ENCODE peak calls at places on chromosomes 7 and 10, in ten cellular contexts. One of them, this sample, is unnamed.

GRCh38 chr7:81210092-81211064 is 291.5 kb upstream of the SEMA3C start:
- DNase-seq in K562: no peak
- DNase-seq in adrenal gland: no peak
- DNase-seq in upper lobe of right lung: no peak
- DNase-seq in transverse colon: no peak
- DNase-seq in ovary: no peak
- DNase-seq in AG04450: no peak
- DNase-seq in IMR-90: peak; percentile 50
- DNase-seq in RWPE1: no peak
- DNase-seq in mammary epithelial cell: no peak
- DNase-seq in this sample: peak; percentile 29

GRCh38 chr10:88493676-88494483 is 89.2 kb downstream of the RNLS start:
- DNase-seq in K562: no peak
- DNase-seq in adrenal gland: no peak
- DNase-seq in upper lobe of right lung: no peak
- DNase-seq in transverse colon: no peak
- DNase-seq in ovary: no peak
- DNase-seq in AG04450: peak; percentile 33
- DNase-seq in IMR-90: peak; percentile 85
- DNase-seq in RWPE1: no peak
- DNase-seq in mammary epithelial cell: no peak
- DNase-seq in this sample: no peak

GRCh38 chr10:116316533-116316932 is 7.7 kb upstream of the CCDC172 start:
- DNase-seq in K562: no peak
- DNase-seq in adrenal gland: no peak
- DNase-seq in upper lobe of right lung: no peak
- DNase-seq in transverse colon: no peak
- DNase-seq in ovary: no peak
- DNase-seq in AG04450: no peak
- DNase-seq in IMR-90: no peak
- DNase-seq in RWPE1: no peak
- DNase-seq in mammary epithelial cell: no peak
- DNase-seq in this sample: peak; percentile 3

GRCh38 chr7:495326-495725 is 24.3 kb downstream of the PDGFA start:
- DNase-seq in K562: no peak
- DNase-seq in adrenal gland: no peak
- DNase-seq in upper lobe of right lung: no peak
- DNase-seq in transverse colon: no peak
- DNase-seq in ovary: no peak
- DNase-seq in AG04450: no peak
- DNase-seq in IMR-90: no peak
- DNase-seq in RWPE1: no peak
- DNase-seq in mammary epithelial cell: no peak
- DNase-seq in this sample: no peak

GRCh38 chr7:2029936-2030335 is 202.8 kb downstream of the MAD1L1 start:
- DNase-seq in K562: no peak
- DNase-seq in adrenal gland: no peak
- DNase-seq in upper lobe of right lung: peak; percentile 46
- DNase-seq in transverse colon: no peak
- DNase-seq in ovary: no peak
- DNase-seq in AG04450: no peak
- DNase-seq in IMR-90: no peak
- DNase-seq in RWPE1: no peak
- DNase-seq in mammary epithelial cell: no peak
- DNase-seq in this sample: no peak

GRCh38 chr7:26990268-26990667 is 105.5 kb downstream of the HOXA1 start:
- DNase-seq in K562: no peak
- DNase-seq in adrenal gland: no peak
- DNase-seq in upper lobe of right lung: no peak
- DNase-seq in transverse colon: no peak
- DNase-seq in ovary: no peak
- DNase-seq in AG04450: no peak
- DNase-seq in IMR-90: peak; percentile 33
- DNase-seq in RWPE1: peak; percentile 11
- DNase-seq in mammary epithelial cell: peak; percentile 38
- DNase-seq in this sample: no peak

GRCh38 chr10:80503584-80504157 is 34.0 kb upstream of the SH2D4B start:
- DNase-seq in K562: no peak
- DNase-seq in adrenal gland: no peak
- DNase-seq in upper lobe of right lung: no peak
- DNase-seq in transverse colon: no peak
- DNase-seq in ovary: no peak
- DNase-seq in AG04450: no peak
- DNase-seq in IMR-90: no peak
- DNase-seq in RWPE1: no peak
- DNase-seq in mammary epithelial cell: no peak
- DNase-seq in this sample: no peak

GRCh38 chr10:119209050-119209735 is 1.8 kb downstream of the GRK5 start:
- DNase-seq in K562: peak; percentile 55
- DNase-seq in adrenal gland: peak; percentile 67
- DNase-seq in upper lobe of right lung: peak; percentile 69
- DNase-seq in transverse colon: peak; percentile 60
- DNase-seq in ovary: peak; percentile 86
- DNase-seq in AG04450: no peak
- DNase-seq in IMR-90: peak; percentile 80
- DNase-seq in RWPE1: peak; percentile 78
- DNase-seq in mammary epithelial cell: no peak
- DNase-seq in this sample: peak; percentile 89

GRCh38 chr10:114646426-114646825 is 11.6 kb downstream of the ABLIM1 start:
- DNase-seq in K562: no peak
- DNase-seq in adrenal gland: no peak
- DNase-seq in upper lobe of right lung: no peak
- DNase-seq in transverse colon: no peak
- DNase-seq in ovary: no peak
- DNase-seq in AG04450: no peak
- DNase-seq in IMR-90: no peak
- DNase-seq in RWPE1: no peak
- DNase-seq in mammary epithelial cell: no peak
- DNase-seq in this sample: no peak

GRCh38 chr10:66999762-67000161 is 73.9 kb downstream of the LRRTM3 start:
- DNase-seq in K562: no peak
- DNase-seq in adrenal gland: no peak
- DNase-seq in upper lobe of right lung: no peak
- DNase-seq in transverse colon: no peak
- DNase-seq in ovary: no peak
- DNase-seq in AG04450: no peak
- DNase-seq in IMR-90: no peak
- DNase-seq in RWPE1: no peak
- DNase-seq in mammary epithelial cell: no peak
- DNase-seq in this sample: no peak

GRCh38 chr7:142557971-142558582 is 191.2 kb upstream of the PRSS1 start:
- DNase-seq in K562: peak; percentile 87
- DNase-seq in adrenal gland: no peak
- DNase-seq in upper lobe of right lung: no peak
- DNase-seq in transverse colon: peak; percentile 50
- DNase-seq in ovary: no peak
- DNase-seq in AG04450: no peak
- DNase-seq in IMR-90: peak; percentile 72
- DNase-seq in RWPE1: no peak
- DNase-seq in mammary epithelial cell: peak; percentile 28
- DNase-seq in this sample: peak; percentile 64

GRCh38 chr10:69060127-69060798 is 27.6 kb upstream of the SRGN start:
- DNase-seq in K562: no peak
- DNase-seq in adrenal gland: no peak
- DNase-seq in upper lobe of right lung: no peak
- DNase-seq in transverse colon: no peak
- DNase-seq in ovary: no peak
- DNase-seq in AG04450: no peak
- DNase-seq in IMR-90: no peak
- DNase-seq in RWPE1: no peak
- DNase-seq in mammary epithelial cell: no peak
- DNase-seq in this sample: no peak

DNA sequence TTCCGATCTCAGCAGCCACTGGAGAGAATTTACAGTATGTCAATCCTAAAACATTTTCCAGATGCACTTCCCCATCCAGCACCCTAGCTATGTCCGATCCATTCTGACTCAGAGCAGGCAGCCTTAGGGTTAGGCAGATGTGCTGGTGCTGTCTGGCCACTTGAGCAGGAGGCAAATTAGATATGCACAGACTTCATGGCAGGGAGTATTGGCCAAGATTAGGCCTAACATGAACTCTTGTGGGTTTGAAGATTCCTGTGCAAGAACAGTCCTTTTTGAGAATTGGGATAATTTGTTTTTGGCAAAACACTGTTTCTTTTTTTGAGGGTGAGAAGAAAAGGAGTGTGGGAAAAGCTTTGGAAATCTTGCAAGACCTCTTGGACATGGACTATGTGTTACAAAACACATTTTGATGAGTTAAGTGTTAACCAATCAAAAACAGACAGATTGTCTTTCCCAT is 218.6 kb upstream of the INHBA start:
- DNase-seq in K562: no peak
- DNase-seq in adrenal gland: no peak
- DNase-seq in upper lobe of right lung: no peak
- DNase-seq in transverse colon: no peak
- DNase-seq in ovary: no peak
- DNase-seq in AG04450: no peak
- DNase-seq in IMR-90: peak; percentile 61
- DNase-seq in RWPE1: no peak
- DNase-seq in mammary epithelial cell: no peak
- DNase-seq in this sample: no peak
- TF ChIP-seq CTCF in K562: no peak
- TF ChIP-seq CTCF in adrenal gland: no peak
- TF ChIP-seq CTCF in upper lobe of right lung: no peak
- TF ChIP-seq CTCF in transverse colon: no peak
- TF ChIP-seq CTCF in ovary: no peak
- TF ChIP-seq CTCF in AG04450: no peak
- TF ChIP-seq CTCF in IMR-90: no peak
- TF ChIP-seq CTCF in RWPE1: no peak
- TF ChIP-seq CTCF in mammary epithelial cell: no peak
- TF ChIP-seq CTCF in this sample: no peak

GRCh38 chr10:34187201-34187600 is 627.9 kb downstream of the PARD3 start:
- DNase-seq in K562: no peak
- DNase-seq in adrenal gland: no peak
- DNase-seq in upper lobe of right lung: no peak
- DNase-seq in transverse colon: no peak
- DNase-seq in ovary: no peak
- DNase-seq in AG04450: no peak
- DNase-seq in IMR-90: peak; percentile 13
- DNase-seq in RWPE1: no peak
- DNase-seq in mammary epithelial cell: no peak
- DNase-seq in this sample: no peak

GRCh38 chr10:34184901-34185386 is 630.2 kb downstream of the PARD3 start:
- DNase-seq in K562: no peak
- DNase-seq in adrenal gland: no peak
- DNase-seq in upper lobe of right lung: no peak
- DNase-seq in transverse colon: no peak
- DNase-seq in ovary: no peak
- DNase-seq in AG04450: no peak
- DNase-seq in IMR-90: no peak
- DNase-seq in RWPE1: no peak
- DNase-seq in mammary epithelial cell: no peak
- DNase-seq in this sample: peak; percentile 43

GRCh38 chr10:34188221-34188620 is 626.9 kb downstream of the PARD3 start:
- DNase-seq in K562: no peak
- DNase-seq in adrenal gland: no peak
- DNase-seq in upper lobe of right lung: no peak
- DNase-seq in transverse colon: no peak
- DNase-seq in ovary: no peak
- DNase-seq in AG04450: no peak
- DNase-seq in IMR-90: no peak
- DNase-seq in RWPE1: no peak
- DNase-seq in mammary epithelial cell: no peak
- DNase-seq in this sample: no peak

GRCh38 chr10:34186013-34186412 is 629.1 kb downstream of the PARD3 start:
- DNase-seq in K562: no peak
- DNase-seq in adrenal gland: no peak
- DNase-seq in upper lobe of right lung: no peak
- DNase-seq in transverse colon: no peak
- DNase-seq in ovary: peak; percentile 61
- DNase-seq in AG04450: no peak
- DNase-seq in IMR-90: no peak
- DNase-seq in RWPE1: no peak
- DNase-seq in mammary epithelial cell: no peak
- DNase-seq in this sample: no peak

DNA sequence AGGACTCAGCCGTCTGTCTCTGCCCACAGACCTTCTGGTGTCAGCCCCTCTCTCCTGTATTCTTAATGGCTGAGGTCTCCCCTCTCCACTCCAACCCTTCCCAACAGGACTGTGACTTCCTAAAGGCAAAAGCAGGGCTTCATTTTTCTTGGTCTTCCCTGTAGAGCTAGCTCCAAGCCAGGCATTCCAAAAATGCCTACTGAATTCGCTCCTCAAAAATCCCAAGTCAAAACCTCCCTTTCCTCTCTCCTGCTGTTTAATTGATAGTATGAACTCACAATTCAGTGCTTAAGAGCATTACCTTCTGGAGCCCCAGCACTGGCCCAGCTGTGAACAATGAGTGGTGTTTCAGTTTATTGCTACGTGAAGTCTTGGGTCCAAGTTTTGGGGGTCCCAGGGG is 628.4 kb downstream of the PARD3 start:
- DNase-seq in K562: no peak
- DNase-seq in adrenal gland: no peak
- DNase-seq in upper lobe of right lung: no peak
- DNase-seq in transverse colon: no peak
- DNase-seq in ovary: no peak
- DNase-seq in AG04450: no peak
- DNase-seq in IMR-90: no peak
- DNase-seq in RWPE1: no peak
- DNase-seq in mammary epithelial cell: no peak
- DNase-seq in this sample: no peak
- H3K27ac ChIP-seq in K562: no peak overlapping the region
- H3K27ac ChIP-seq in adrenal gland: no peak overlapping the region
- H3K27ac ChIP-seq in upper lobe of right lung: no peak overlapping the region
- H3K27ac ChIP-seq in transverse colon: no peak overlapping the region
- H3K27ac ChIP-seq in ovary: no peak overlapping the region
- H3K27ac ChIP-seq in AG04450: no peak overlapping the region
- H3K27ac ChIP-seq in IMR-90: no peak overlapping the region
- H3K27ac ChIP-seq in RWPE1: no peak overlapping the region
- H3K27ac ChIP-seq in mammary epithelial cell: no peak overlapping the region
- H3K27ac ChIP-seq in this sample: no peak overlapping the region

DNA sequence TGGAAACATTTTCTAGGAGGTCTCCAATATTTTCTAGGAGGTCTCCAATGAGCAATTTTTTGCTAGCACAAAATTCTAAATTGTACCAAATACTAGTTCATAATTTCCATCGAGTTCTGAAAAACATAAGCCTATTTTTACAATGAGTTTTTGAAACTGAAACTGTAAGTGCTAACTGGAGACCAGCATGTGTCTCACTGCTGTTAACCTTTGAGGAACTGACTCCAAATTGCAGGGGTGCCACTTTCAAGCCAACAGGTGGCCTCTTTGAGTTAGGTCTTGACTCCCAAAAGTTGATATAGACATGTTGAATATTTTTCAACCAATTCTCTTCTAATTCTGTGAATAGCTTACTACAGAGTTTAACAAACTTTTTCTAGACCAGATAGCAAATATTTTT is 58.8 kb downstream of the CAV1 start:
- DNase-seq in K562: no peak
- DNase-seq in adrenal gland: no peak
- DNase-seq in upper lobe of right lung: no peak
- DNase-seq in transverse colon: no peak
- DNase-seq in ovary: no peak
- DNase-seq in AG04450: no peak
- DNase-seq in IMR-90: no peak
- DNase-seq in RWPE1: no peak
- DNase-seq in mammary epithelial cell: no peak
- DNase-seq in this sample: no peak
- TF ChIP-seq CTCF in K562: no peak
- TF ChIP-seq CTCF in adrenal gland: no peak
- TF ChIP-seq CTCF in upper lobe of right lung: no peak
- TF ChIP-seq CTCF in transverse colon: no peak
- TF ChIP-seq CTCF in ovary: no peak
- TF ChIP-seq CTCF in AG04450: no peak
- TF ChIP-seq CTCF in IMR-90: no peak
- TF ChIP-seq CTCF in RWPE1: no peak
- TF ChIP-seq CTCF in mammary epithelial cell: no peak
- TF ChIP-seq CTCF in this sample: no peak

GRCh38 chr10:132586731-132587130 is 49.1 kb downstream of the INPP5A start:
- DNase-seq in K562: no peak
- DNase-seq in adrenal gland: no peak
- DNase-seq in upper lobe of right lung: no peak
- DNase-seq in transverse colon: no peak
- DNase-seq in ovary: no peak
- DNase-seq in AG04450: no peak
- DNase-seq in IMR-90: no peak
- DNase-seq in RWPE1: no peak
- DNase-seq in mammary epithelial cell: no peak
- DNase-seq in this sample: no peak
- H3K27ac ChIP-seq in K562: no peak overlapping the region
- H3K27ac ChIP-seq in adrenal gland: peak overlapping the region; percentile 31
- H3K27ac ChIP-seq in upper lobe of right lung: peak overlapping the region; percentile 39
- H3K27ac ChIP-seq in transverse colon: no peak overlapping the region
- H3K27ac ChIP-seq in ovary: no peak overlapping the region
- H3K27ac ChIP-seq in AG04450: no peak overlapping the region
- H3K27ac ChIP-seq in IMR-90: no peak overlapping the region
- H3K27ac ChIP-seq in RWPE1: no peak overlapping the region
- H3K27ac ChIP-seq in mammary epithelial cell: no peak overlapping the region
- H3K27ac ChIP-seq in this sample: no peak overlapping the region